ENCODE peak calls at places on chromosomes 2 and 18, in five cellular contexts. B is GM12878, S is K562, K is HEK293T, R is HepG2. I is an unnamed sample.

GRCh38 chr2:174748948-174749347 is 15.3 kb downstream of the CHRNA1 start:
- DNase-seq in S (peak; percentile 85), R (peak; percentile 59), K (peak; percentile 73), B (no peak), I (peak; percentile 77)

GRCh38 chr2:45851111-45851510 is 199.6 kb downstream of the PRKCE start:
- DNase-seq in R (no peak), B (no peak), S (no peak), K (no peak), I (no peak)

GRCh38 chr18:12657048-12657848 is 659 bp downstream of the SPIRE1 start:
- DNase-seq in R (no peak), B (no peak), S (peak; percentile 61), K (peak; percentile 33), I (peak; percentile 78)

GRCh38 chr2:26650713-26651457 is 9.7 kb upstream of the CIB4 start:
- DNase-seq in S (no peak), B (no peak), R (no peak), K (no peak), I (no peak)

GRCh38 chr2:104163611-104164157 is 690.2 kb upstream of the POU3F3 start:
- DNase-seq in K (no peak), S (no peak), B (no peak), R (no peak), I (no peak)

GRCh38 chr2:181165199-181165868 is 184.9 kb downstream of the UBE2E3 start:
- DNase-seq in R (no peak), B (no peak), S (no peak), K (no peak), I (no peak)

GRCh38 chr2:55519908-55520885 is 679 bp downstream of the CFAP36 start:
- DNase-seq in B (no peak), R (peak; percentile 25), K (peak; percentile 37), S (peak; percentile 45), I (peak; percentile 49)

GRCh38 chr18:43442571-43442970 is 165.3 kb upstream of the SYT4 start:
- DNase-seq in K (no peak), B (no peak), R (no peak), S (no peak), I (no peak)

GRCh38 chr2:105344704-105345345 is 7.5 kb downstream of the C2orf49 start:
- DNase-seq in R (peak; percentile 58), B (no peak), K (no peak), S (no peak), I (peak; percentile 27)

GRCh38 chr2:193929131-193929530 is 1727.9 kb upstream of the SLC39A10 start:
- DNase-seq in S (no peak), R (no peak), K (no peak), B (no peak), I (no peak)

GRCh38 chr2:193935114-193935513 is 1721.9 kb upstream of the SLC39A10 start:
- DNase-seq in B (no peak), S (no peak), K (no peak), R (no peak), I (no peak)
- TF ChIP-seq FOXM1 in B (no peak), S (no peak), K (no peak), R (no peak), I (no peak)

GRCh38 chr2:217626926-217627325 is 375.9 kb downstream of the TNS1 start:
- DNase-seq in B (no peak), R (no peak), S (peak; percentile 11), K (no peak), I (no peak)
- TF ChIP-seq FOXM1 in B (no peak), R (no peak), S (no peak), K (no peak), I (no peak)

DNA sequence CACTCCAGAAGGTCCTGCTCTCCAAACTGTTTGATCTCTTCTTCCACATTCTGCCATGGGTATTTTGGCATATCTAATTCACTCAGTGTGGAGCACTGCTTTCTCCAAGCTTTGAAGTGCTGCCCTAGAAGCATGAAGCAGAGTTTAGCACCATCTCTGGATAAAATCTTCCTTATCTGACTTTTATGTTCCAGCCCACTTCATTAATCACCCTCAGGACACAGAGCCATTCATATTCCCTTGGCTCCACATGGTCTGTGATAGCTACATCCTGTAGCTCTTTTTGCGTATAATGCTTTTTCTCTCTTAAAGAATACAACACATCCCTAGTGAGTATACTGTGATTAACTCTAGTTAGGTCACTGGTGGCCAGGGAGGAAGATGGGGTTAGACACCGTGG is 56.6 kb upstream of the ARHGAP28 start:
- DNase-seq in S (no peak), B (no peak), R (no peak), K (no peak), I (peak; percentile 27)
- TF ChIP-seq FOXM1 in S (no peak), B (no peak), R (no peak), K (no peak), I (no peak)

GRCh38 chr2:184215745-184216144 is 382.6 kb upstream of the ZNF804A start:
- DNase-seq in B (no peak), S (no peak), R (no peak), K (no peak), I (no peak)
- TF ChIP-seq FOXM1 in B (no peak), S (no peak), R (no peak), K (no peak), I (no peak)

DNA sequence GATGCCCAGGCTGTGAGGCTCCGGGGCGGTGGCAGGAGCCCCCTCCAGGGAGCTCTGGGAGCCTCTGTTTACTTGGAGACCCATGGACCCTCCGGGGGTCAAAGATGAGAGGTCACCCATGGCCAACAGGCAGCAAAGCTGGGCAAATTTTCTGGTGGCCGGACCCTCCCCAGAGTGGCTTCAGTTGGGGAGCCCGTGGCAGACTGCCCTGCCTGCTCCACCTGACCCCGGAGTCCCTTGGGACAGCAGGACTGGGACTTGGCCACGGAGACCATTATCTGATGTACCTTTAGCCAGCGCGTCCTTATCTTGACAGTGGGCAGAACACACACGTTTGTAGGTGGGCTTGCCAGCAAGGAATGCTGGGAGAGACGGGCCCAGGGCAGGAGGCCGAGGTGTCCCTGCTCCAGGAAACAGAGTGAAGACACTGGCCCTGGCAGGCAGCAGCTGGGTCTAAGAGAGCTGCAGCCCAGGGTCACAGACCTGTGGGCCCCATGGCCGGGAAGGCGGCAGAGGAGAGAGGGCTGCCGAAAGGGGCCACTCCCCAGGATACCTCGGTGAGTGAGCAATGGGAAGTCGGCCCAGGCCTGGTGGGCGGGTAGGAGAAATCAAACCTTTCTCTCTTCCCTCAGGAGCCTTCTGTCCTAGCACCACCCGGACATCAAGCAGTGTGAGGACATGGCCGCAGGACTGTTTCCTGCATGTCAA is at the start of the genes ABCG5 and ABCG8:
- DNase-seq in B (no peak), S (no peak), K (peak; percentile 6), R (peak; percentile 82), I (no peak)
- TF ChIP-seq FOXM1 in B (no peak), S (no peak), K (no peak), R (no peak), I (no peak)

DNA sequence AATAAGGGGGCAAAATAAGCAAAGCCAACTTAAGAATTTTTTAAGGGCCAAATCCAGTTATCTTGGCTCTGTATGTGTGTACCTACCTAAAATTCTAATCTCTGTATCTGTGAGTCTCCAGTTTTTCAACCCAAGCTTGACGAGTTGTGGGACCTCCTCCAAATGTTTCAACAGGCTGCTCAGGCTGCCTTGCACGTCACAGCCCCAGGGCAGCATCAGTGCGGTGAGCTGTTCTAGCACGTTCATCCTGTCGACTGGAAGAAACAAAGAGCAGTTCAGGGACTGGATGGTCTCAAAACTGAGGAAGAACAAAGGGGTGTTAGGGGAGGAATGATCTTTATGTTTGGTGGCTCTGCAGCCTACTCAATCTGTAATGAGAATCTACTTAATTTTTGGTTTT is 29.4 kb downstream of the NLRC4 start:
- DNase-seq in S (no peak), B (no peak), R (no peak), K (no peak), I (no peak)
- TF ChIP-seq FOXM1 in S (no peak), B (no peak), R (no peak), K (no peak), I (no peak)

GRCh38 chr2:222993920-222994650 is 57.9 kb upstream of the KCNE4 start:
- DNase-seq in B (no peak), S (no peak), K (no peak), R (no peak), I (peak; percentile 47)
- TF ChIP-seq FOXM1 in B (no peak), S (no peak), K (no peak), R (no peak), I (peak; percentile 70)

I was measured in SK-N-SH.